ENCODE peak calls at places on chromosomes 7 and 10, in eight cellular contexts. One of them, this sample, is unnamed. For H3K4me1, the result is how much of the 10 kb centered on the place peaks cover.

GRCh38 chr7:40299097-40299496 is 164.3 kb downstream of the SUGCT start:
- DNase-seq in lower lobe of right lung: no peak
- DNase-seq in heart right ventricle: no peak
- DNase-seq in uterus: no peak
- DNase-seq in right cardiac atrium: no peak
- DNase-seq in H1: peak
- DNase-seq in right lobe of liver: no peak
- DNase-seq in hepatocyte: peak
- DNase-seq in this sample: no peak

GRCh38 chr10:117617664-117618063 is 75.1 kb downstream of the EMX2 start:
- DNase-seq in lower lobe of right lung: no peak
- DNase-seq in heart right ventricle: no peak
- DNase-seq in uterus: no peak
- DNase-seq in right cardiac atrium: no peak
- DNase-seq in H1: no peak
- DNase-seq in right lobe of liver: no peak
- DNase-seq in hepatocyte: no peak
- DNase-seq in this sample: no peak

GRCh38 chr10:29736325-29737208 is 101.8 kb upstream of the SVIL start:
- DNase-seq in lower lobe of right lung: peak
- DNase-seq in heart right ventricle: peak
- DNase-seq in uterus: peak
- DNase-seq in right cardiac atrium: peak
- DNase-seq in H1: no peak
- DNase-seq in right lobe of liver: peak
- DNase-seq in hepatocyte: peak
- DNase-seq in this sample: peak

GRCh38 chr10:79223346-79224048 is 123.8 kb upstream of the PPIF start:
- DNase-seq in lower lobe of right lung: peak
- DNase-seq in heart right ventricle: peak
- DNase-seq in uterus: peak
- DNase-seq in right cardiac atrium: peak
- DNase-seq in H1: no peak
- DNase-seq in right lobe of liver: no peak
- DNase-seq in hepatocyte: peak
- DNase-seq in this sample: peak

GRCh38 chr10:70737250-70737649 is 47.9 kb downstream of the TBATA start:
- DNase-seq in lower lobe of right lung: no peak
- DNase-seq in heart right ventricle: no peak
- DNase-seq in uterus: no peak
- DNase-seq in right cardiac atrium: no peak
- DNase-seq in H1: no peak
- DNase-seq in right lobe of liver: peak
- DNase-seq in hepatocyte: no peak
- DNase-seq in this sample: peak

GRCh38 chr7:124071843-124072242 is 39.0 kb upstream of the TMEM229A start:
- DNase-seq in lower lobe of right lung: no peak
- DNase-seq in heart right ventricle: no peak
- DNase-seq in uterus: no peak
- DNase-seq in right cardiac atrium: no peak
- DNase-seq in H1: no peak
- DNase-seq in right lobe of liver: no peak
- DNase-seq in hepatocyte: no peak
- DNase-seq in this sample: no peak

GRCh38 chr10:64426745-64427144 is 905.5 kb downstream of the REEP3 start:
- DNase-seq in lower lobe of right lung: no peak
- DNase-seq in heart right ventricle: no peak
- DNase-seq in uterus: no peak
- DNase-seq in right cardiac atrium: no peak
- DNase-seq in H1: no peak
- DNase-seq in right lobe of liver: no peak
- DNase-seq in hepatocyte: no peak
- DNase-seq in this sample: no peak

GRCh38 chr10:34730726-34731125 is 84.4 kb downstream of the PARD3 start:
- DNase-seq in lower lobe of right lung: no peak
- DNase-seq in heart right ventricle: no peak
- DNase-seq in uterus: no peak
- DNase-seq in right cardiac atrium: no peak
- DNase-seq in H1: no peak
- DNase-seq in right lobe of liver: no peak
- DNase-seq in hepatocyte: no peak
- DNase-seq in this sample: no peak

GRCh38 chr10:110993024-110993693 is 73.8 kb downstream of the SHOC2 start:
- DNase-seq in lower lobe of right lung: no peak
- DNase-seq in heart right ventricle: no peak
- DNase-seq in uterus: no peak
- DNase-seq in right cardiac atrium: no peak
- DNase-seq in H1: no peak
- DNase-seq in right lobe of liver: no peak
- DNase-seq in hepatocyte: no peak
- DNase-seq in this sample: no peak

GRCh38 chr7:48182736-48183369 is 11.6 kb downstream of the ABCA13 start:
- DNase-seq in lower lobe of right lung: no peak
- DNase-seq in heart right ventricle: no peak
- DNase-seq in uterus: no peak
- DNase-seq in right cardiac atrium: no peak
- DNase-seq in H1: no peak
- DNase-seq in right lobe of liver: no peak
- DNase-seq in hepatocyte: no peak
- DNase-seq in this sample: no peak

GRCh38 chr7:141706394-141707064 is 1.6 kb upstream of the WEE2 start:
- DNase-seq in lower lobe of right lung: no peak
- DNase-seq in heart right ventricle: no peak
- DNase-seq in uterus: no peak
- DNase-seq in right cardiac atrium: no peak
- DNase-seq in H1: no peak
- DNase-seq in right lobe of liver: no peak
- DNase-seq in hepatocyte: peak
- DNase-seq in this sample: no peak

GRCh38 chr10:89645742-89646172 is 715 bp upstream of the PANK1 start:
- DNase-seq in lower lobe of right lung: no peak
- DNase-seq in heart right ventricle: peak
- DNase-seq in uterus: no peak
- DNase-seq in right cardiac atrium: no peak
- DNase-seq in H1: no peak
- DNase-seq in right lobe of liver: peak
- DNase-seq in hepatocyte: peak
- DNase-seq in this sample: no peak

GRCh38 chr7:79877874-79878465 is 256.7 kb upstream of the GNAI1 start:
- DNase-seq in lower lobe of right lung: no peak
- DNase-seq in heart right ventricle: no peak
- DNase-seq in uterus: no peak
- DNase-seq in right cardiac atrium: no peak
- DNase-seq in H1: no peak
- DNase-seq in right lobe of liver: no peak
- DNase-seq in hepatocyte: no peak
- DNase-seq in this sample: no peak

GRCh38 chr10:1050555-1050954 is 1.6 kb upstream of the IDI1 start:
- DNase-seq in lower lobe of right lung: no peak
- DNase-seq in heart right ventricle: no peak
- DNase-seq in uterus: no peak
- DNase-seq in right cardiac atrium: no peak
- DNase-seq in H1: no peak
- DNase-seq in right lobe of liver: peak
- DNase-seq in hepatocyte: peak
- DNase-seq in this sample: no peak
- H3K4me3 ChIP-seq in lower lobe of right lung: peak
- H3K4me3 ChIP-seq in heart right ventricle: no peak
- H3K4me3 ChIP-seq in uterus: no peak
- H3K4me3 ChIP-seq in right cardiac atrium: no peak
- H3K4me3 ChIP-seq in H1: peak
- H3K4me3 ChIP-seq in right lobe of liver: peak
- H3K4me3 ChIP-seq in hepatocyte: peak
- H3K4me3 ChIP-seq in this sample: no peak

GRCh38 chr7:96085953-96086352 is 235.9 kb downstream of the SLC25A13 start:
- DNase-seq in lower lobe of right lung: no peak
- DNase-seq in heart right ventricle: no peak
- DNase-seq in uterus: no peak
- DNase-seq in right cardiac atrium: no peak
- DNase-seq in H1: no peak
- DNase-seq in right lobe of liver: no peak
- DNase-seq in hepatocyte: no peak
- DNase-seq in this sample: no peak

GRCh38 chr7:96090756-96091155 is 231.1 kb downstream of the SLC25A13 start:
- DNase-seq in lower lobe of right lung: no peak
- DNase-seq in heart right ventricle: no peak
- DNase-seq in uterus: no peak
- DNase-seq in right cardiac atrium: no peak
- DNase-seq in H1: no peak
- DNase-seq in right lobe of liver: no peak
- DNase-seq in hepatocyte: no peak
- DNase-seq in this sample: no peak

GRCh38 chr7:96093435-96093834 is 228.5 kb downstream of the SLC25A13 start:
- DNase-seq in lower lobe of right lung: no peak
- DNase-seq in heart right ventricle: no peak
- DNase-seq in uterus: no peak
- DNase-seq in right cardiac atrium: no peak
- DNase-seq in H1: no peak
- DNase-seq in right lobe of liver: no peak
- DNase-seq in hepatocyte: peak
- DNase-seq in this sample: no peak

GRCh38 chr7:96088579-96088978 is 233.3 kb downstream of the SLC25A13 start:
- DNase-seq in lower lobe of right lung: no peak
- DNase-seq in heart right ventricle: no peak
- DNase-seq in uterus: no peak
- DNase-seq in right cardiac atrium: no peak
- DNase-seq in H1: no peak
- DNase-seq in right lobe of liver: no peak
- DNase-seq in hepatocyte: no peak
- DNase-seq in this sample: no peak

GRCh38 chr7:96089511-96089910 is 232.4 kb downstream of the SLC25A13 start:
- DNase-seq in lower lobe of right lung: no peak
- DNase-seq in heart right ventricle: no peak
- DNase-seq in uterus: no peak
- DNase-seq in right cardiac atrium: no peak
- DNase-seq in H1: no peak
- DNase-seq in right lobe of liver: no peak
- DNase-seq in hepatocyte: no peak
- DNase-seq in this sample: no peak
- H3K4me1 ChIP-seq in lower lobe of right lung: under half
- H3K4me1 ChIP-seq in heart right ventricle: under half
- H3K4me1 ChIP-seq in uterus: under half
- H3K4me1 ChIP-seq in right cardiac atrium: under half
- H3K4me1 ChIP-seq in H1: under half
- H3K4me1 ChIP-seq in right lobe of liver: under half
- H3K4me1 ChIP-seq in hepatocyte: under half
- H3K4me1 ChIP-seq in this sample: under half

GRCh38 chr10:77673086-77673485 is 35.5 kb upstream of the KCNMA1 start:
- DNase-seq in lower lobe of right lung: no peak
- DNase-seq in heart right ventricle: no peak
- DNase-seq in uterus: no peak
- DNase-seq in right cardiac atrium: no peak
- DNase-seq in H1: no peak
- DNase-seq in right lobe of liver: no peak
- DNase-seq in hepatocyte: no peak
- DNase-seq in this sample: no peak

GRCh38 chr10:77671594-77672252 is 34.1 kb upstream of the KCNMA1 start:
- DNase-seq in lower lobe of right lung: no peak
- DNase-seq in heart right ventricle: no peak
- DNase-seq in uterus: no peak
- DNase-seq in right cardiac atrium: no peak
- DNase-seq in H1: no peak
- DNase-seq in right lobe of liver: no peak
- DNase-seq in hepatocyte: no peak
- DNase-seq in this sample: no peak

GRCh38 chr10:77669892-77670291 is 32.3 kb upstream of the KCNMA1 start:
- DNase-seq in lower lobe of right lung: no peak
- DNase-seq in heart right ventricle: no peak
- DNase-seq in uterus: no peak
- DNase-seq in right cardiac atrium: no peak
- DNase-seq in H1: no peak
- DNase-seq in right lobe of liver: no peak
- DNase-seq in hepatocyte: no peak
- DNase-seq in this sample: no peak

GRCh38 chr10:77673515-77674140 is 36.0 kb upstream of the KCNMA1 start:
- DNase-seq in lower lobe of right lung: no peak
- DNase-seq in heart right ventricle: no peak
- DNase-seq in uterus: no peak
- DNase-seq in right cardiac atrium: no peak
- DNase-seq in H1: no peak
- DNase-seq in right lobe of liver: no peak
- DNase-seq in hepatocyte: no peak
- DNase-seq in this sample: no peak

DNA sequence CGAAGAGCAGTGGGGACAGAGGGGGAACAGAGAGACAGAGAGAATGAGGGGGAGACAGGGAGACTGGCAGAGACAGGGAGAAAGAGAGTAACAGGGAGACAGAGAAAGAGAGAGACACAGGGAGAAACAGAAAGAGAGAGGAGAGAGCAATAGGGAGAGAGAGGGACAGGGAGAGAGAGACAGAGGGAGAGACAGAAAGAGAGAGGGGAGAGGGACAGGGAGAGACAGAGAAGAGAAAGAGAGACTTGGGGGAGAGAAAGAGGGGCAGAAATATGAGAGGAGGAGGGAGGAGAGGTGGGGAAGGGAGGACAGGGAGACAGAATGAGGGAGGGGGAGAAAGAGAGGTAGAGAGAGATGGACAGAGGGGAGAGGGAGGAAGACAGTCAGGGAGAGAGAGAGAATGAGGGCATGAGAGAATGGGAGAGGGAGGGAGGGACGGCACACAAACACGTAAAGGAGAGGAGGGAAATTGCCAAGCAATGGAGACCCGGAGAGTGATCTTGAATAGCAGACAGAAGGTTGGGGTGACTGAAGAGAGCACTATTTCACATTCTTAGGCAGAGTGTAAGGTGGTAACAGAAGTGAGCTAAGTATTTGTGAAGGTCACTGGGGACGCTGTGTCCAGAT is 33.3 kb upstream of the KCNMA1 start:
- DNase-seq in lower lobe of right lung: no peak
- DNase-seq in heart right ventricle: no peak
- DNase-seq in uterus: no peak
- DNase-seq in right cardiac atrium: no peak
- DNase-seq in H1: no peak
- DNase-seq in right lobe of liver: no peak
- DNase-seq in hepatocyte: no peak
- DNase-seq in this sample: no peak
- H3K27ac ChIP-seq in lower lobe of right lung: no peak
- H3K27ac ChIP-seq in heart right ventricle: no peak
- H3K27ac ChIP-seq in uterus: no peak
- H3K27ac ChIP-seq in right cardiac atrium: no peak
- H3K27ac ChIP-seq in H1: no peak
- H3K27ac ChIP-seq in right lobe of liver: no peak
- H3K27ac ChIP-seq in hepatocyte: no peak
- H3K27ac ChIP-seq in this sample: no peak

GRCh38 chr7:4613855-4614548 is 68.1 kb upstream of the FOXK1 start:
- DNase-seq in lower lobe of right lung: peak
- DNase-seq in heart right ventricle: no peak
- DNase-seq in uterus: no peak
- DNase-seq in right cardiac atrium: peak
- DNase-seq in H1: no peak
- DNase-seq in right lobe of liver: peak
- DNase-seq in hepatocyte: peak
- DNase-seq in this sample: peak
- H3K4me3 ChIP-seq in lower lobe of right lung: peak
- H3K4me3 ChIP-seq in heart right ventricle: peak
- H3K4me3 ChIP-seq in uterus: peak
- H3K4me3 ChIP-seq in right cardiac atrium: peak
- H3K4me3 ChIP-seq in H1: no peak
- H3K4me3 ChIP-seq in right lobe of liver: no peak
- H3K4me3 ChIP-seq in hepatocyte: no peak
- H3K4me3 ChIP-seq in this sample: peak